ENCODE peak calls at places on chromosome 1, in four cellular contexts. N is iris pigment epithelial cell, I is head of caudate nucleus, W is vagina. X is an unnamed sample.

GRCh38 chr1:22326931-22327330 is 124.7 kb upstream of the ZBTB40 start:
- DNase-seq in I (no peak), N (no peak), W (peak), X (no peak)

GRCh38 chr1:24311731-24312130 is 7.4 kb upstream of the GRHL3 start:
- DNase-seq in I (no peak), W (no peak), N (no peak), X (no peak)

GRCh38 chr1:91234181-91234580 is 170.5 kb downstream of the HFM1 start:
- DNase-seq in N (no peak), W (no peak), I (no peak), X (no peak)

GRCh38 chr1:1204425-1204920 is 1.9 kb downstream of the TNFRSF18 start:
- DNase-seq in N (no peak), I (no peak), W (no peak), X (no peak)

GRCh38 chr1:222240536-222241181 is 307.2 kb downstream of the HHIPL2 start:
- DNase-seq in I (no peak), W (no peak), N (peak), X (peak)

GRCh38 chr1:35577071-35577998 is 4.2 kb downstream of the TFAP2E start:
- DNase-seq in I (no peak), W (no peak), N (no peak), X (peak)

GRCh38 chr1:49240709-49241221 is 464.1 kb upstream of the BEND5 start:
- DNase-seq in W (no peak), N (no peak), I (no peak), X (no peak)

GRCh38 chr1:35629051-35629450 is 12.3 kb downstream of the PSMB2 start:
- DNase-seq in W (no peak), I (no peak), N (no peak), X (no peak)

GRCh38 chr1:109197163-109198042 is 16.3 kb upstream of the SARS1 start:
- DNase-seq in W (no peak), N (peak), I (peak), X (peak)

GRCh38 chr1:10360045-10360444 is 38.8 kb upstream of the PGD start:
- DNase-seq in N (no peak), I (no peak), W (no peak), X (no peak)

GRCh38 chr1:198167436-198167934 is 10.7 kb downstream of the NEK7 start:
- DNase-seq in I (no peak), W (no peak), N (peak), X (peak)

X was measured in mesenchymal stem cell.